ENCODE peak calls at places on chromosomes 5 and 9, in eight cellular contexts. G is cardiac muscle cell, P is mucosa of descending colon, A is fibroblast of mammary gland, F is GM23338, U is hippocampal formation, Y is tibial nerve, K is pancreas. C is an unnamed sample.

GRCh38 chr5:64292611-64293215 is 127.1 kb downstream of the RNF180 start:
- DNase-seq in A (no peak), G (peak), Y (no peak), P (no peak), K (no peak), U (no peak), F (no peak), C (no peak)

GRCh38 chr9:9914174-9914573 is 698.6 kb downstream of the PTPRD start:
- DNase-seq in Y (no peak), A (no peak), F (peak), U (no peak), K (no peak), G (no peak), P (no peak), C (no peak)

GRCh38 chr5:139669681-139670368 is 21.7 kb downstream of the CXXC5 start:
- DNase-seq in F (no peak), K (peak), U (no peak), P (no peak), A (no peak), G (no peak), Y (no peak), C (peak)

GRCh38 chr9:83956288-83957028 is 23.6 kb downstream of the HNRNPK start:
- DNase-seq in F (peak), P (peak), A (peak), Y (peak), K (peak), U (peak), G (peak), C (peak)

GRCh38 chr5:74143151-74143550 is 497.4 kb downstream of the ENC1 start:
- DNase-seq in G (no peak), K (no peak), F (no peak), A (no peak), Y (no peak), U (no peak), P (no peak), C (no peak)

GRCh38 chr5:69152731-69153130 is 14.2 kb upstream of the CCNB1 start:
- DNase-seq in Y (no peak), F (no peak), U (no peak), G (no peak), P (no peak), K (no peak), A (no peak), C (no peak)

GRCh38 chr5:32712463-32713395 is 1.6 kb downstream of the NPR3 start:
- DNase-seq in A (peak), G (peak), K (no peak), P (no peak), Y (no peak), U (no peak), F (peak), C (no peak)

GRCh38 chr9:32426278-32426939 is 42.0 kb downstream of the ACO1 start:
- DNase-seq in P (no peak), U (peak), A (peak), G (peak), F (no peak), K (peak), Y (no peak), C (peak)

GRCh38 chr9:137077010-137077747 is at the start of gene UAP1L1:
- DNase-seq in K (peak), G (peak), A (peak), P (peak), F (peak), U (peak), Y (peak), C (peak)

GRCh38 chr5:87541033-87541432 is 128.3 kb upstream of the CCNH start:
- DNase-seq in U (peak), G (peak), Y (peak), A (peak), K (peak), F (peak), P (peak), C (no peak)

GRCh38 chr5:119860463-119860862 is 231.1 kb downstream of the FAM170A start:
- DNase-seq in U (no peak), A (no peak), G (no peak), K (no peak), F (no peak), P (no peak), Y (no peak), C (no peak)